ENCODE peak calls at places on chromosomes 4 and X, in five cellular contexts. One of them, this sample, is unnamed.

GRCh38 chrX:133640161-133641015 is 225.1 kb upstream of the GPC4 start:
- DNase-seq in IMR-90: no peak
- DNase-seq in H9: peak; percentile 28
- DNase-seq in trophoblast cell: peak; percentile 54
- DNase-seq in mesenchymal stem cell: no peak
- DNase-seq in this sample: peak; percentile 9

GRCh38 chrX:29066516-29066915 is 479.3 kb downstream of the IL1RAPL1 start:
- DNase-seq in IMR-90: no peak
- DNase-seq in H9: peak; percentile 24
- DNase-seq in trophoblast cell: no peak
- DNase-seq in mesenchymal stem cell: no peak
- DNase-seq in this sample: no peak

GRCh38 chrX:153392642-153393321 is 8.4 kb downstream of the PNMA6E start:
- DNase-seq in IMR-90: no peak
- DNase-seq in H9: peak; percentile 18
- DNase-seq in trophoblast cell: no peak
- DNase-seq in mesenchymal stem cell: no peak
- DNase-seq in this sample: no peak

GRCh38 chr4:1299301-1299860 is 9.7 kb downstream of the MAEA start:
- DNase-seq in IMR-90: no peak
- DNase-seq in H9: no peak
- DNase-seq in trophoblast cell: no peak
- DNase-seq in mesenchymal stem cell: no peak
- DNase-seq in this sample: no peak

GRCh38 chr4:87118826-87119225 is 101.6 kb downstream of the KLHL8 start:
- DNase-seq in IMR-90: peak; percentile 93
- DNase-seq in H9: no peak
- DNase-seq in trophoblast cell: no peak
- DNase-seq in mesenchymal stem cell: peak; percentile 89
- DNase-seq in this sample: no peak

GRCh38 chr4:73257995-73258667 is 467 bp downstream of the ANKRD17 start:
- DNase-seq in IMR-90: peak; percentile 32
- DNase-seq in H9: peak; percentile 46
- DNase-seq in trophoblast cell: peak; percentile 10
- DNase-seq in mesenchymal stem cell: peak; percentile 68
- DNase-seq in this sample: peak; percentile 40

GRCh38 chr4:1172971-1173757 is 781 bp upstream of the SPON2 start:
- DNase-seq in IMR-90: peak; percentile 78
- DNase-seq in H9: peak; percentile 59
- DNase-seq in trophoblast cell: no peak
- DNase-seq in mesenchymal stem cell: peak; percentile 98
- DNase-seq in this sample: no peak

GRCh38 chrX:36562986-36563385 is 445.2 kb upstream of the FAM47C start:
- DNase-seq in IMR-90: no peak
- DNase-seq in H9: no peak
- DNase-seq in trophoblast cell: no peak
- DNase-seq in mesenchymal stem cell: no peak
- DNase-seq in this sample: no peak

GRCh38 chrX:331145-331771 is 12.7 kb upstream of the GTPBP6 start:
- DNase-seq in IMR-90: peak; percentile 28
- DNase-seq in H9: no peak
- DNase-seq in trophoblast cell: no peak
- DNase-seq in mesenchymal stem cell: peak; percentile 67
- DNase-seq in this sample: no peak

GRCh38 chr4:23006756-23007155 is 314.0 kb downstream of the GBA3 start:
- DNase-seq in IMR-90: peak; percentile 10
- DNase-seq in H9: no peak
- DNase-seq in trophoblast cell: no peak
- DNase-seq in mesenchymal stem cell: no peak
- DNase-seq in this sample: no peak

GRCh38 chr4:86302242-86302641 is 57.6 kb downstream of the MAPK10 start:
- DNase-seq in IMR-90: peak; percentile 1
- DNase-seq in H9: peak; percentile 31
- DNase-seq in trophoblast cell: peak; percentile 49
- DNase-seq in mesenchymal stem cell: peak; percentile 55
- DNase-seq in this sample: no peak

GRCh38 chr4:169869487-169869886 is 111.7 kb upstream of the HPF1 start:
- DNase-seq in IMR-90: peak; percentile 2
- DNase-seq in H9: no peak
- DNase-seq in trophoblast cell: no peak
- DNase-seq in mesenchymal stem cell: no peak
- DNase-seq in this sample: no peak

GRCh38 chrX:100645106-100645505 is 1.1 kb downstream of the SRPX2 start:
- DNase-seq in IMR-90: no peak
- DNase-seq in H9: no peak
- DNase-seq in trophoblast cell: no peak
- DNase-seq in mesenchymal stem cell: peak; percentile 49
- DNase-seq in this sample: no peak

GRCh38 chrX:11555759-11556158 is 110.0 kb downstream of the ARHGAP6 start:
- DNase-seq in IMR-90: no peak
- DNase-seq in H9: no peak
- DNase-seq in trophoblast cell: no peak
- DNase-seq in mesenchymal stem cell: peak; percentile 2
- DNase-seq in this sample: no peak

GRCh38 chr4:47945930-47946726 is 31.7 kb upstream of the NFXL1 start:
- DNase-seq in IMR-90: no peak
- DNase-seq in H9: no peak
- DNase-seq in trophoblast cell: peak; percentile 61
- DNase-seq in mesenchymal stem cell: no peak
- DNase-seq in this sample: no peak

GRCh38 chr4:100722866-100723459 is 205.1 kb upstream of the EMCN start:
- DNase-seq in IMR-90: no peak
- DNase-seq in H9: no peak
- DNase-seq in trophoblast cell: no peak
- DNase-seq in mesenchymal stem cell: no peak
- DNase-seq in this sample: no peak

GRCh38 chrX:129522184-129523059 is 868 bp downstream of the SMARCA1 start:
- DNase-seq in IMR-90: peak; percentile 54
- DNase-seq in H9: peak; percentile 67
- DNase-seq in trophoblast cell: peak; percentile 3
- DNase-seq in mesenchymal stem cell: peak; percentile 81
- DNase-seq in this sample: peak; percentile 31

GRCh38 chr4:77877167-77877566 is 14.5 kb downstream of the MRPL1 start:
- DNase-seq in IMR-90: no peak
- DNase-seq in H9: no peak
- DNase-seq in trophoblast cell: no peak
- DNase-seq in mesenchymal stem cell: no peak
- DNase-seq in this sample: no peak

GRCh38 chr4:87465739-87466366 is 43.5 kb downstream of the NUDT9 start:
- DNase-seq in IMR-90: peak; percentile 69
- DNase-seq in H9: no peak
- DNase-seq in trophoblast cell: no peak
- DNase-seq in mesenchymal stem cell: peak; percentile 54
- DNase-seq in this sample: peak; percentile 17

GRCh38 chrX:111519215-111519614 is 7.8 kb downstream of the SERTM2 start:
- DNase-seq in IMR-90: peak; percentile 55
- DNase-seq in H9: no peak
- DNase-seq in trophoblast cell: peak; percentile 2
- DNase-seq in mesenchymal stem cell: peak; percentile 93
- DNase-seq in this sample: peak; percentile 38

GRCh38 chr4:139943277-139943676 is 210.7 kb downstream of the MAML3 start:
- DNase-seq in IMR-90: no peak
- DNase-seq in H9: no peak
- DNase-seq in trophoblast cell: no peak
- DNase-seq in mesenchymal stem cell: no peak
- DNase-seq in this sample: peak; percentile 35

GRCh38 chr4:27121830-27122229 is 261.2 kb downstream of the STIM2 start:
- DNase-seq in IMR-90: no peak
- DNase-seq in H9: no peak
- DNase-seq in trophoblast cell: no peak
- DNase-seq in mesenchymal stem cell: no peak
- DNase-seq in this sample: no peak

GRCh38 chrX:84712621-84713020 is 210.4 kb upstream of the HDX start:
- DNase-seq in IMR-90: no peak
- DNase-seq in H9: no peak
- DNase-seq in trophoblast cell: no peak
- DNase-seq in mesenchymal stem cell: no peak
- DNase-seq in this sample: no peak

GRCh38 chrX:33336783-33337182 is 125.4 kb upstream of the DMD start:
- DNase-seq in IMR-90: peak; percentile 29
- DNase-seq in H9: peak; percentile 32
- DNase-seq in trophoblast cell: no peak
- DNase-seq in mesenchymal stem cell: peak; percentile 6
- DNase-seq in this sample: no peak

GRCh38 chr4:143381171-143382118 is 44.8 kb downstream of the GAB1 start:
- DNase-seq in IMR-90: peak; percentile 93
- DNase-seq in H9: no peak
- DNase-seq in trophoblast cell: no peak
- DNase-seq in mesenchymal stem cell: peak; percentile 88
- DNase-seq in this sample: no peak

GRCh38 chrX:154396948-154397887 is 959 bp upstream of the RPL10 start:
- DNase-seq in IMR-90: peak; percentile 46
- DNase-seq in H9: peak; percentile 63
- DNase-seq in trophoblast cell: peak; percentile 82
- DNase-seq in mesenchymal stem cell: peak; percentile 79
- DNase-seq in this sample: no peak

GRCh38 chr4:123325241-123325681 is 71.3 kb upstream of the SPRY1 start:
- DNase-seq in IMR-90: no peak
- DNase-seq in H9: no peak
- DNase-seq in trophoblast cell: no peak
- DNase-seq in mesenchymal stem cell: no peak
- DNase-seq in this sample: no peak

GRCh38 chr4:6500481-6501135 is 28.2 kb upstream of the PPP2R2C start:
- DNase-seq in IMR-90: no peak
- DNase-seq in H9: peak; percentile 6
- DNase-seq in trophoblast cell: no peak
- DNase-seq in mesenchymal stem cell: no peak
- DNase-seq in this sample: no peak

GRCh38 chr4:6498511-6499240 is 26.3 kb upstream of the PPP2R2C start:
- DNase-seq in IMR-90: no peak
- DNase-seq in H9: no peak
- DNase-seq in trophoblast cell: no peak
- DNase-seq in mesenchymal stem cell: no peak
- DNase-seq in this sample: no peak

GRCh38 chr4:6501171-6501570 is 28.8 kb upstream of the PPP2R2C start:
- DNase-seq in IMR-90: no peak
- DNase-seq in H9: peak; percentile 13
- DNase-seq in trophoblast cell: no peak
- DNase-seq in mesenchymal stem cell: no peak
- DNase-seq in this sample: no peak

GRCh38 chr4:6497796-6498195 is 25.4 kb upstream of the PPP2R2C start:
- DNase-seq in IMR-90: no peak
- DNase-seq in H9: no peak
- DNase-seq in trophoblast cell: no peak
- DNase-seq in mesenchymal stem cell: no peak
- DNase-seq in this sample: no peak

GRCh38 chr4:6499241-6499605 is 26.8 kb upstream of the PPP2R2C start:
- DNase-seq in IMR-90: no peak
- DNase-seq in H9: peak; percentile 34
- DNase-seq in trophoblast cell: no peak
- DNase-seq in mesenchymal stem cell: no peak
- DNase-seq in this sample: no peak
- H3K14ac ChIP-seq in IMR-90: no peak overlapping the region
- H3K14ac ChIP-seq in H9: no peak overlapping the region
- H3K14ac ChIP-seq in trophoblast cell: no peak overlapping the region
- H3K14ac ChIP-seq in mesenchymal stem cell: no peak overlapping the region
- H3K14ac ChIP-seq in this sample: no peak overlapping the region

DNA sequence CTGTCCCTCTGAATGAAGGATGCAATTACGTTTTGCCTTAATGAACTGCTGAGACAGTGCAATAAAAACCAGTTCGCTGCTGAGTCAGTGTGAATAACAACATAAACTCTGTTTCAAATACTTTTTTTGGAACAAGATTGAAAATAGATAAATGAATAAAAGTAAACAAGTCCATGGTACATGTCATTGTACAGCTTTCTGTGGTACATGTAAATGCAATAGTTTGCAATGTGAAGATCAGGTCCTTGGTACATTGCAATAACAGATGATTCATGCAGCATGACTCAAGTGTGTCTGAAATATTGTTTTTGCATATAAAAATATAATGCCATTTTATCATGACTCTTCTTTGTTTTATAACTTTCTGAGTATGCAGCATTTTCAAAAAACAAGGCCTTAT is 193.4 kb upstream of the PACRGL start:
- DNase-seq in IMR-90: peak; percentile 90
- DNase-seq in H9: no peak
- DNase-seq in trophoblast cell: no peak
- DNase-seq in mesenchymal stem cell: peak; percentile 67
- DNase-seq in this sample: no peak
- H3K9ac ChIP-seq in IMR-90: no peak overlapping the region
- H3K9ac ChIP-seq in H9: no peak overlapping the region
- H3K9ac ChIP-seq in trophoblast cell: no peak overlapping the region
- H3K9ac ChIP-seq in mesenchymal stem cell: peak overlapping the region; percentile 17
- H3K9ac ChIP-seq in this sample: no peak overlapping the region

GRCh38 chr4:2299794-2300193 is 37.9 kb upstream of the MXD4 start:
- DNase-seq in IMR-90: no peak
- DNase-seq in H9: no peak
- DNase-seq in trophoblast cell: no peak
- DNase-seq in mesenchymal stem cell: no peak
- DNase-seq in this sample: no peak
- H3K14ac ChIP-seq in IMR-90: no peak overlapping the region
- H3K14ac ChIP-seq in H9: no peak overlapping the region
- H3K14ac ChIP-seq in trophoblast cell: no peak overlapping the region
- H3K14ac ChIP-seq in mesenchymal stem cell: no peak overlapping the region
- H3K14ac ChIP-seq in this sample: no peak overlapping the region

GRCh38 chr4:16229604-16230003 is 3.3 kb upstream of the TAPT1 start:
- DNase-seq in IMR-90: no peak
- DNase-seq in H9: no peak
- DNase-seq in trophoblast cell: no peak
- DNase-seq in mesenchymal stem cell: no peak
- DNase-seq in this sample: no peak

GRCh38 chr4:16227462-16227868 is 1.2 kb upstream of the TAPT1 start:
- DNase-seq in IMR-90: peak; percentile 30
- DNase-seq in H9: no peak
- DNase-seq in trophoblast cell: no peak
- DNase-seq in mesenchymal stem cell: peak; percentile 53
- DNase-seq in this sample: peak; percentile 8

GRCh38 chr4:16233569-16234177 is 7.4 kb upstream of the TAPT1 start:
- DNase-seq in IMR-90: no peak
- DNase-seq in H9: no peak
- DNase-seq in trophoblast cell: no peak
- DNase-seq in mesenchymal stem cell: no peak
- DNase-seq in this sample: no peak

GRCh38 chr4:16230308-16230707 is 4.0 kb upstream of the TAPT1 start:
- DNase-seq in IMR-90: no peak
- DNase-seq in H9: no peak
- DNase-seq in trophoblast cell: no peak
- DNase-seq in mesenchymal stem cell: no peak
- DNase-seq in this sample: no peak

DNA sequence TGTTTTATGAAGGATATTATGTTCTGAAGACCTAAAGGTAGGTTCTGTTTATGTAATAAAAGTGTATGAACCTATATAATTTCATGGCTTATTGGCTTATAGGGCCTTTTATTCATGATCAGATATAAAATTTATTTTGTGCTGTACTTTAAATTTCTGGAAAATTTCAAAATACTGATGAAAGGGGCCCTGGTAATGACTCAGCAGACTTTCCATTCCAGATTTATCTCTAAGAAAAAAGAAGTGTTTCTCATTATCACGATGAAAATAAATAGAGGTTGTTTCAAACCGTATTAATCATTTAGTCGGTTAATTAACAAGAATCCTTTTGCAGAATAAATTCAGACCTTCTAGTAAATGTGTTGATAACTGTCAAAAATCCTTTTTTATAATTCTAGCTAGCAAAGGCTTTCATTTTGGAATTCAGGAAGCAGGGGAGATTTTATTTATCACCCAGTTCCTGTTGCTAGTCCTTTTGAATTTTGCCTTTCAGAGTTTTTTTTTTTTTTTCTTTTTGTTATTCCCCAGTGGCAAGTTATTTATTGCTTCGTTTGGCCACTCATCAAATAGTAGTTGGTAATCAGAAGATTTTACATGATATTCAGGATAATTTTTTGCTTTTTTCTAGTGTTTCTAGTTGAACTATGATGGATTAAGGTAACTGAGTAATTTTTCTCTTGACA is 5.4 kb upstream of the TAPT1 start:
- DNase-seq in IMR-90: no peak
- DNase-seq in H9: no peak
- DNase-seq in trophoblast cell: no peak
- DNase-seq in mesenchymal stem cell: no peak
- DNase-seq in this sample: no peak
- H3K9ac ChIP-seq in IMR-90: no peak overlapping the region
- H3K9ac ChIP-seq in H9: no peak overlapping the region
- H3K9ac ChIP-seq in trophoblast cell: no peak overlapping the region
- H3K9ac ChIP-seq in mesenchymal stem cell: peak overlapping the region; percentile 82
- H3K9ac ChIP-seq in this sample: no peak overlapping the region

This sample was measured in neuronal stem cell.